ENCODE peak calls at places on chromosomes 13 and 19, in six cellular contexts. One of them, this sample, is unnamed. For H3K36me3, the result is how much of the 10 kb centered on the place peaks cover.

GRCh38 chr13:114015111-114015551 is 41.3 kb upstream of the C13orf46 start:
- DNase-seq in PC-3: no peak
- DNase-seq in OCI-LY7: no peak
- DNase-seq in HCT116: no peak
- DNase-seq in GM23338: no peak
- DNase-seq in GM23248: no peak
- DNase-seq in this sample: no peak

GRCh38 chr19:1258707-1259205 is 10.4 kb downstream of the MIDN start:
- DNase-seq in GM23248: peak
- DNase-seq in HCT116: no peak
- DNase-seq in GM23338: no peak
- DNase-seq in PC-3: no peak
- DNase-seq in OCI-LY7: peak
- DNase-seq in this sample: no peak

GRCh38 chr13:74026753-74027152 is 107.5 kb downstream of the KLF12 start:
- DNase-seq in OCI-LY7: peak
- DNase-seq in HCT116: no peak
- DNase-seq in GM23338: peak
- DNase-seq in PC-3: peak
- DNase-seq in GM23248: no peak
- DNase-seq in this sample: no peak

GRCh38 chr13:61413572-61413971 is 2.1 kb downstream of the PCDH20 start:
- DNase-seq in GM23338: peak
- DNase-seq in PC-3: no peak
- DNase-seq in OCI-LY7: no peak
- DNase-seq in HCT116: no peak
- DNase-seq in GM23248: no peak
- DNase-seq in this sample: peak

GRCh38 chr13:65302691-65303090 is 1927.4 kb downstream of the PCDH9 start:
- DNase-seq in OCI-LY7: no peak
- DNase-seq in PC-3: no peak
- DNase-seq in GM23248: no peak
- DNase-seq in HCT116: no peak
- DNase-seq in GM23338: no peak
- DNase-seq in this sample: no peak

GRCh38 chr13:39462456-39462855 is 140.5 kb downstream of the LHFPL6 start:
- DNase-seq in GM23248: peak
- DNase-seq in OCI-LY7: no peak
- DNase-seq in HCT116: no peak
- DNase-seq in GM23338: no peak
- DNase-seq in PC-3: no peak
- DNase-seq in this sample: no peak

GRCh38 chr13:25807562-25807961 is 244.3 kb downstream of the SHISA2 start:
- DNase-seq in HCT116: no peak
- DNase-seq in GM23338: no peak
- DNase-seq in GM23248: no peak
- DNase-seq in PC-3: no peak
- DNase-seq in OCI-LY7: no peak
- DNase-seq in this sample: no peak

GRCh38 chr19:8093740-8094139 is 41.2 kb downstream of the CCL25 start:
- DNase-seq in PC-3: no peak
- DNase-seq in OCI-LY7: no peak
- DNase-seq in GM23338: no peak
- DNase-seq in HCT116: no peak
- DNase-seq in GM23248: no peak
- DNase-seq in this sample: no peak

GRCh38 chr19:32896516-32897214 is 27.1 kb upstream of the SLC7A9 start:
- DNase-seq in PC-3: no peak
- DNase-seq in GM23338: no peak
- DNase-seq in GM23248: no peak
- DNase-seq in OCI-LY7: no peak
- DNase-seq in HCT116: no peak
- DNase-seq in this sample: no peak

GRCh38 chr13:37429976-37430375 is 168.6 kb downstream of the POSTN start:
- DNase-seq in GM23248: peak
- DNase-seq in OCI-LY7: no peak
- DNase-seq in PC-3: no peak
- DNase-seq in GM23338: no peak
- DNase-seq in HCT116: no peak
- DNase-seq in this sample: no peak

GRCh38 chr13:98657506-98658085 is 80.7 kb upstream of the STK24 start:
- DNase-seq in OCI-LY7: no peak
- DNase-seq in GM23248: peak
- DNase-seq in PC-3: no peak
- DNase-seq in HCT116: no peak
- DNase-seq in GM23338: no peak
- DNase-seq in this sample: no peak

GRCh38 chr19:1465191-1466016 is 13.6 kb downstream of the C19orf25 start:
- DNase-seq in OCI-LY7: no peak
- DNase-seq in GM23338: peak
- DNase-seq in PC-3: no peak
- DNase-seq in HCT116: no peak
- DNase-seq in GM23248: no peak
- DNase-seq in this sample: peak

GRCh38 chr13:102198418-102199322 is 203.2 kb downstream of the FGF14 start:
- DNase-seq in HCT116: no peak
- DNase-seq in GM23338: no peak
- DNase-seq in OCI-LY7: no peak
- DNase-seq in PC-3: peak
- DNase-seq in GM23248: peak
- DNase-seq in this sample: no peak

GRCh38 chr13:32246468-32246867 is 68.7 kb downstream of the ZAR1L start:
- DNase-seq in HCT116: peak
- DNase-seq in OCI-LY7: peak
- DNase-seq in GM23338: peak
- DNase-seq in GM23248: peak
- DNase-seq in PC-3: peak
- DNase-seq in this sample: peak

GRCh38 chr19:46224773-46225172 is 4.8 kb upstream of the IGFL1 start:
- DNase-seq in PC-3: peak
- DNase-seq in OCI-LY7: no peak
- DNase-seq in HCT116: no peak
- DNase-seq in GM23338: no peak
- DNase-seq in GM23248: no peak
- DNase-seq in this sample: no peak

GRCh38 chr19:49148784-49149651 is 6.2 kb downstream of the HRC start:
- DNase-seq in HCT116: peak
- DNase-seq in GM23248: peak
- DNase-seq in OCI-LY7: peak
- DNase-seq in GM23338: peak
- DNase-seq in PC-3: peak
- DNase-seq in this sample: peak

GRCh38 chr19:34428549-34429285 is 536 bp downstream of the UBA2 start:
- DNase-seq in PC-3: peak
- DNase-seq in OCI-LY7: peak
- DNase-seq in HCT116: no peak
- DNase-seq in GM23338: peak
- DNase-seq in GM23248: peak
- DNase-seq in this sample: peak

GRCh38 chr19:6616011-6616410 is 25.1 kb upstream of the CD70 start:
- DNase-seq in GM23338: no peak
- DNase-seq in HCT116: no peak
- DNase-seq in OCI-LY7: no peak
- DNase-seq in GM23248: peak
- DNase-seq in PC-3: peak
- DNase-seq in this sample: no peak

GRCh38 chr13:71290963-71291937 is 575.8 kb downstream of the DACH1 start:
- DNase-seq in GM23248: peak
- DNase-seq in PC-3: peak
- DNase-seq in GM23338: no peak
- DNase-seq in HCT116: no peak
- DNase-seq in OCI-LY7: peak
- DNase-seq in this sample: no peak

GRCh38 chr13:21231426-21231945 is 55.0 kb downstream of the MRPL57 start:
- DNase-seq in PC-3: no peak
- DNase-seq in GM23248: no peak
- DNase-seq in HCT116: no peak
- DNase-seq in GM23338: no peak
- DNase-seq in OCI-LY7: no peak
- DNase-seq in this sample: no peak

GRCh38 chr13:26961890-26962615 is 201.5 kb upstream of the GPR12 start:
- DNase-seq in GM23338: no peak
- DNase-seq in PC-3: no peak
- DNase-seq in OCI-LY7: no peak
- DNase-seq in HCT116: no peak
- DNase-seq in GM23248: no peak
- DNase-seq in this sample: no peak

GRCh38 chr19:19649159-19649558 is 5.7 kb upstream of the GMIP start:
- DNase-seq in HCT116: no peak
- DNase-seq in GM23338: peak
- DNase-seq in OCI-LY7: no peak
- DNase-seq in GM23248: peak
- DNase-seq in PC-3: no peak
- DNase-seq in this sample: no peak

GRCh38 chr13:112244495-112245177 is 131.5 kb upstream of the SPACA7 start:
- DNase-seq in HCT116: no peak
- DNase-seq in PC-3: no peak
- DNase-seq in OCI-LY7: no peak
- DNase-seq in GM23248: no peak
- DNase-seq in GM23338: no peak
- DNase-seq in this sample: no peak

GRCh38 chr19:40671404-40671803 is 19.0 kb downstream of the NUMBL start:
- DNase-seq in GM23248: no peak
- DNase-seq in GM23338: no peak
- DNase-seq in OCI-LY7: no peak
- DNase-seq in PC-3: no peak
- DNase-seq in HCT116: no peak
- DNase-seq in this sample: no peak

DNA sequence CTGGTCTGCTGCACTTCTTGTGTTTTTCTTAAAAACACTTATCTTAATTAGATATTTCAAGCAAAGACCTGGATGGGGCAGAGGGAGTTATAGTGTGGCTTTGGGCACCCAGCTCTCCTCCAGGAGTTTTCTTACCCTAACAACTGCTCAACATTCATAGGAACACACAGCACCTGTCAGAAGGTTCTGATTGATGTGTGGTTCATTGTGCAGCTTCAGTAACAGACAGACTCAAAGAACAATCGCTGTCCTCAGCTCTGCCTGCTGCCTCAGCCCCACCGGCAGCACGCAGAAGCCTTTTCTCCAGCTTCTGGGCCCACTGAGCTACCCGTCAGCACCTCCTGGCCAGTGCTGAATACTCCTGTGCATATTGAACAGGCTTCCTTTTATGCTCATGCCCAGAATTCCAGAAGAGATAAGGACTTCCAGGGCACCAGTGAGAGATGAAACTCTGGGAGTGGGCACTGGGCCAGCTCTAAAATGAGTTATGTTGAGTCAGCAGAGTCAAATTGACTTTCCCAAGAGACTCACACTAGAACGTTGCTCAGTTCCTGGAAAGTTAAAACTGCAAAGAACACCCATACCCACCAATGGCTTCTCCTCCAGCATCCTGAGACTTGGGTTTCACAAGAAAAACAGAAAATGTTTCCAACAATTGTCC is 119.3 kb downstream of the COL4A1 start:
- DNase-seq in GM23248: peak
- DNase-seq in HCT116: no peak
- DNase-seq in PC-3: peak
- DNase-seq in OCI-LY7: no peak
- DNase-seq in GM23338: no peak
- DNase-seq in this sample: no peak
- TF ChIP-seq EZH2phosphoT487 in GM23248: no peak
- TF ChIP-seq EZH2phosphoT487 in HCT116: no peak
- TF ChIP-seq EZH2phosphoT487 in PC-3: no peak
- TF ChIP-seq EZH2phosphoT487 in OCI-LY7: no peak
- TF ChIP-seq EZH2phosphoT487 in GM23338: no peak
- TF ChIP-seq EZH2phosphoT487 in this sample: no peak

GRCh38 chr19:17778621-17779280 is 16.2 kb upstream of the B3GNT3 start:
- DNase-seq in GM23248: no peak
- DNase-seq in GM23338: peak
- DNase-seq in HCT116: no peak
- DNase-seq in PC-3: peak
- DNase-seq in OCI-LY7: no peak
- DNase-seq in this sample: peak
- H3K36me3 ChIP-seq in GM23248: under half
- H3K36me3 ChIP-seq in GM23338: under half
- H3K36me3 ChIP-seq in HCT116: under half
- H3K36me3 ChIP-seq in PC-3: under half
- H3K36me3 ChIP-seq in OCI-LY7: half or more
- H3K36me3 ChIP-seq in this sample: under half

GRCh38 chr19:44687898-44688297 is 11.1 kb upstream of the CEACAM16 start:
- DNase-seq in GM23338: no peak
- DNase-seq in HCT116: no peak
- DNase-seq in PC-3: no peak
- DNase-seq in GM23248: no peak
- DNase-seq in OCI-LY7: no peak
- DNase-seq in this sample: no peak

GRCh38 chr19:44689290-44690130 is 9.4 kb upstream of the CEACAM16 start:
- DNase-seq in GM23248: peak
- DNase-seq in HCT116: peak
- DNase-seq in OCI-LY7: peak
- DNase-seq in GM23338: peak
- DNase-seq in PC-3: peak
- DNase-seq in this sample: peak

GRCh38 chr19:44694184-44694579 is 4.8 kb upstream of the CEACAM16 start:
- DNase-seq in GM23248: peak
- DNase-seq in OCI-LY7: no peak
- DNase-seq in HCT116: no peak
- DNase-seq in GM23338: peak
- DNase-seq in PC-3: no peak
- DNase-seq in this sample: no peak

GRCh38 chr19:44690131-44690440 is 8.9 kb upstream of the CEACAM16 start:
- DNase-seq in OCI-LY7: no peak
- DNase-seq in PC-3: no peak
- DNase-seq in GM23248: no peak
- DNase-seq in GM23338: no peak
- DNase-seq in HCT116: no peak
- DNase-seq in this sample: no peak

DNA sequence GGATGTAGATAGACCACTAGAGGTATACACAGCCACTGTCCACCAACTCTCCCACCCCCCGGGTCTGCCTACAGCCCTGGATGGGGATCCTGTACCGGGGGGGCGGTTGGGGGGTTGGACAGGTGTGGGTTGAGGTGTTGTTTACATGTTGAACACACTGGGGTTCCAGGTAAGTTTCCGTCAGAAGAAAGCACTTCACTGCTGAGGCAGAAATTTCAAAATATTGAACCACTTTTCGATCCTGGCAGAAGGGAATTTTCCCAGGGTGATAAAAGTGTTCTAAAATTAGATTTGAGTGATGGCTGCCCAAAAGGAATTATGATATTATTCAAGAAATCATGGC is 6.6 kb upstream of the CEACAM16 start:
- DNase-seq in HCT116: no peak
- DNase-seq in PC-3: no peak
- DNase-seq in GM23248: no peak
- DNase-seq in OCI-LY7: no peak
- DNase-seq in GM23338: no peak
- DNase-seq in this sample: no peak
- TF ChIP-seq EZH2phosphoT487 in HCT116: no peak
- TF ChIP-seq EZH2phosphoT487 in PC-3: no peak
- TF ChIP-seq EZH2phosphoT487 in GM23248: no peak
- TF ChIP-seq EZH2phosphoT487 in OCI-LY7: no peak
- TF ChIP-seq EZH2phosphoT487 in GM23338: no peak
- TF ChIP-seq EZH2phosphoT487 in this sample: no peak

DNA sequence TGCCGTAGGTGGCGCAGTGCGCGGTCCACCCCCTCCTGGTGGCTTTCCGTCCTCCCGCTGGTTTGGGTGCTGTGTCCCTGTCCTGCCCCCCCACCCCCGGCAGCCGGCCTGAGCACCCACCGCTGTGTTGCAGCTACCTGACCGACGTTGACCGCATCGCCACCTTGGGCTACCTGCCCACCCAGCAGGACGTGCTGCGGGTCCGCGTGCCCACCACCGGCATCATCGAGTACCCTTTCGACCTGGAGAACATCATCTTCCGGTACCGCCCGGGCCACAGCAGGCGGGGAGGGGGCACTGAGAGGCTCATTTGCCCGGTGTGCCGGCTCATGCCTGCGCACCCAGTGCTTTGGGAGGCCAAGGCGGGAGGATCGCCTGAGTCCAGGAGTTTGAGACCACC is 20.6 kb downstream of the GNA11 start:
- DNase-seq in OCI-LY7: no peak
- DNase-seq in GM23248: no peak
- DNase-seq in PC-3: no peak
- DNase-seq in GM23338: no peak
- DNase-seq in HCT116: no peak
- DNase-seq in this sample: no peak
- H3K36me3 ChIP-seq in OCI-LY7: under half
- H3K36me3 ChIP-seq in GM23248: under half
- H3K36me3 ChIP-seq in PC-3: under half
- H3K36me3 ChIP-seq in GM23338: under half
- H3K36me3 ChIP-seq in HCT116: under half
- H3K36me3 ChIP-seq in this sample: under half

This sample was measured in neural progenitor cell.